ENCODE peak calls at places on chromosomes 6 and 20, in ten cellular contexts. K, L, F, T, Q, Z, V, A, H and O are unnamed samples.

GRCh38 chr20:53907968-53908751 is 162.2 kb downstream of the BCAS1 start:
- DNase-seq in V (no peak), K (no peak), Q (no peak), H (no peak), A (no peak), Z (no peak), F (no peak), L (no peak), T (no peak), O (no peak)

GRCh38 chr20:49313271-49313670 is 35.4 kb upstream of the ZNFX1 start:
- DNase-seq in L (no peak), V (no peak), K (no peak), Z (no peak), H (no peak), T (no peak), A (no peak), Q (no peak), F (no peak), O (no peak)

GRCh38 chr20:54134445-54135220 is 39.2 kb downstream of the CYP24A1 start:
- DNase-seq in F (no peak), Z (no peak), Q (no peak), A (no peak), V (no peak), L (no peak), K (peak), H (no peak), T (no peak), O (peak)

GRCh38 chr6:3977875-3978711 is 100.8 kb downstream of the FAM217A start:
- DNase-seq in T (no peak), A (peak), L (peak), Z (peak), Q (peak), H (no peak), K (peak), V (peak), F (no peak), O (peak)

GRCh38 chr6:97195117-97195516 is 87.9 kb downstream of the MMS22L start:
- DNase-seq in A (no peak), Z (no peak), F (no peak), H (no peak), K (no peak), V (no peak), Q (no peak), T (no peak), L (no peak), O (no peak)

GRCh38 chr6:168088161-168089106 is 9.4 kb upstream of the FRMD1 start:
- DNase-seq in A (no peak), V (peak), L (peak), Z (no peak), T (peak), H (no peak), F (no peak), K (no peak), Q (no peak), O (peak)

GRCh38 chr6:71254323-71254722 is 34.3 kb upstream of the OGFRL1 start:
- DNase-seq in V (no peak), Q (no peak), T (no peak), A (no peak), K (no peak), F (no peak), H (no peak), Z (no peak), L (peak), O (no peak)

GRCh38 chr6:135812085-135812526 is 39.4 kb upstream of the PDE7B start:
- DNase-seq in K (peak), T (no peak), Q (no peak), A (no peak), V (peak), L (peak), H (no peak), F (no peak), Z (no peak), O (peak)

GRCh38 chr20:2417142-2417541 is 36.4 kb downstream of the TGM6 start:
- DNase-seq in L (no peak), V (no peak), Z (no peak), T (no peak), H (no peak), K (no peak), Q (no peak), F (no peak), A (no peak), O (no peak)

GRCh38 chr6:27248783-27249182 is 1.3 kb downstream of the PRSS16 start:
- DNase-seq in L (no peak), K (no peak), F (no peak), H (no peak), T (no peak), Q (no peak), V (no peak), A (no peak), Z (no peak), O (no peak)

GRCh38 chr6:23174781-23175361 is 605.5 kb downstream of the HDGFL1 start:
- DNase-seq in K (peak), L (no peak), H (no peak), F (no peak), V (peak), A (no peak), Q (no peak), Z (no peak), T (no peak), O (peak)

GRCh38 chr6:87350516-87350915 is 5.9 kb downstream of the C6orf163 start:
- DNase-seq in F (no peak), T (no peak), Q (no peak), V (no peak), H (no peak), A (no peak), L (no peak), Z (no peak), K (no peak), O (no peak)

GRCh38 chr6:32637219-32637880 is at the start of gene HLA-DQA1:
- DNase-seq in Z (no peak), L (peak), V (no peak), K (no peak), H (no peak), F (no peak), T (no peak), A (no peak), Q (no peak), O (no peak)

GRCh38 chr6:119065382-119065781 is 13.1 kb downstream of the FAM184A start:
- DNase-seq in V (no peak), Z (no peak), T (no peak), Q (no peak), A (no peak), F (no peak), K (no peak), L (no peak), H (no peak), O (no peak)

GRCh38 chr6:21426841-21427490 is 166.6 kb upstream of the SOX4 start:
- DNase-seq in K (no peak), Q (no peak), H (no peak), Z (no peak), A (no peak), T (no peak), F (no peak), L (no peak), V (peak), O (no peak)

GRCh38 chr20:37796121-37796520 is 102.3 kb downstream of the CTNNBL1 start:
- DNase-seq in T (no peak), K (no peak), F (no peak), V (no peak), H (no peak), L (no peak), A (no peak), Z (no peak), Q (no peak), O (no peak)

GRCh38 chr6:129929433-129929832 is 68.3 kb upstream of the TMEM244 start:
- DNase-seq in T (no peak), Z (no peak), Q (no peak), F (no peak), A (no peak), V (peak), K (peak), L (no peak), H (no peak), O (peak)

GRCh38 chr20:32271620-32272019 is 5.8 kb upstream of the KIF3B start:
- DNase-seq in K (no peak), Z (no peak), A (no peak), F (no peak), V (no peak), T (no peak), H (no peak), Q (no peak), L (no peak), O (no peak)

GRCh38 chr6:104349191-104349590 is 510.5 kb downstream of the HACE1 start:
- DNase-seq in Z (no peak), T (no peak), H (no peak), L (no peak), V (no peak), A (no peak), Q (no peak), K (no peak), F (no peak), O (no peak)

GRCh38 chr6:106117579-106117978 is 31.4 kb downstream of the PRDM1 start:
- DNase-seq in L (no peak), V (no peak), Z (peak), H (no peak), Q (peak), K (no peak), F (no peak), T (no peak), A (peak), O (no peak)

GRCh38 chr6:158507174-158507573 is 52.7 kb upstream of the TMEM181 start:
- DNase-seq in T (no peak), L (no peak), A (no peak), V (no peak), Q (no peak), F (no peak), H (no peak), K (no peak), Z (no peak), O (no peak)

GRCh38 chr6:135488023-135488422 is 9.5 kb downstream of the AHI1 start:
- DNase-seq in A (no peak), F (no peak), T (no peak), K (peak), Z (no peak), L (no peak), H (no peak), V (peak), Q (no peak), O (peak)

GRCh38 chr6:149028767-149029405 is 282.1 kb downstream of the UST start:
- DNase-seq in L (peak), H (peak), Q (peak), T (peak), Z (peak), F (no peak), A (peak), V (peak), K (peak), O (peak)